ENCODE peak calls at places on chromosomes 3 and 15, in five cellular contexts. One of them, this sample, is unnamed.
A peak's percentile ranks its signal among the peaks of the same experiment; 100 is the strongest.

GRCh38 chr3:71121429-71122167 is 461.9 kb downstream of the FOXP1 start:
- DNase-seq in tibial nerve: no peak
- DNase-seq in IMR-90: no peak
- DNase-seq in uterus: no peak
- DNase-seq in body of pancreas: no peak
- DNase-seq in this sample: no peak

GRCh38 chr3:191412764-191413163 is 48.2 kb upstream of the PYDC2 start:
- DNase-seq in tibial nerve: no peak
- DNase-seq in IMR-90: peak; percentile 97
- DNase-seq in uterus: no peak
- DNase-seq in body of pancreas: no peak
- DNase-seq in this sample: no peak

GRCh38 chr15:38748710-38749109 is 184.1 kb upstream of the RASGRP1 start:
- DNase-seq in uterus: no peak
- DNase-seq in IMR-90: no peak
- DNase-seq in body of pancreas: no peak
- DNase-seq in tibial nerve: no peak
- DNase-seq in this sample: no peak

GRCh38 chr3:53731934-53732624 is 114.1 kb downstream of the CHDH start:
- DNase-seq in tibial nerve: no peak
- DNase-seq in body of pancreas: no peak
- DNase-seq in uterus: no peak
- DNase-seq in IMR-90: no peak
- DNase-seq in this sample: no peak

GRCh38 chr3:102745881-102746280 is 311.1 kb downstream of the ZPLD1 start:
- DNase-seq in IMR-90: no peak
- DNase-seq in tibial nerve: no peak
- DNase-seq in uterus: no peak
- DNase-seq in body of pancreas: no peak
- DNase-seq in this sample: no peak

GRCh38 chr3:60399861-60400845 is 851.1 kb downstream of the FHIT start:
- DNase-seq in uterus: no peak
- DNase-seq in tibial nerve: no peak
- DNase-seq in body of pancreas: no peak
- DNase-seq in IMR-90: peak; percentile 3
- DNase-seq in this sample: no peak

GRCh38 chr3:132867956-132868355 is 145.7 kb upstream of the NPHP3 start:
- DNase-seq in body of pancreas: no peak
- DNase-seq in uterus: no peak
- DNase-seq in IMR-90: peak; percentile 11
- DNase-seq in tibial nerve: no peak
- DNase-seq in this sample: no peak

GRCh38 chr3:169400874-169401273 is 262.6 kb downstream of the MECOM start:
- DNase-seq in tibial nerve: no peak
- DNase-seq in body of pancreas: no peak
- DNase-seq in uterus: no peak
- DNase-seq in IMR-90: no peak
- DNase-seq in this sample: no peak

GRCh38 chr3:121531269-121531668 is 14.5 kb downstream of the POLQ start:
- DNase-seq in tibial nerve: no peak
- DNase-seq in IMR-90: no peak
- DNase-seq in uterus: no peak
- DNase-seq in body of pancreas: no peak
- DNase-seq in this sample: no peak

GRCh38 chr15:90367578-90367977 is 15.5 kb downstream of the ZNF774 start:
- DNase-seq in body of pancreas: no peak
- DNase-seq in tibial nerve: no peak
- DNase-seq in uterus: no peak
- DNase-seq in IMR-90: peak; percentile 54
- DNase-seq in this sample: no peak

GRCh38 chr3:31193871-31194270 is 299.4 kb upstream of the GADL1 start:
- DNase-seq in uterus: no peak
- DNase-seq in tibial nerve: no peak
- DNase-seq in IMR-90: peak; percentile 16
- DNase-seq in body of pancreas: no peak
- DNase-seq in this sample: no peak

GRCh38 chr3:31250116-31250813 is 282.5 kb upstream of the STT3B start:
- DNase-seq in body of pancreas: no peak
- DNase-seq in IMR-90: peak; percentile 6
- DNase-seq in uterus: no peak
- DNase-seq in tibial nerve: no peak
- DNase-seq in this sample: no peak

GRCh38 chr3:141939759-141940158 is 63.3 kb downstream of the ATP1B3 start:
- DNase-seq in tibial nerve: no peak
- DNase-seq in IMR-90: no peak
- DNase-seq in uterus: no peak
- DNase-seq in body of pancreas: no peak
- DNase-seq in this sample: no peak

GRCh38 chr15:68399096-68400065 is 32.6 kb downstream of the ITGA11 start:
- DNase-seq in tibial nerve: no peak
- DNase-seq in IMR-90: no peak
- DNase-seq in uterus: no peak
- DNase-seq in body of pancreas: no peak
- DNase-seq in this sample: no peak

GRCh38 chr3:184783309-184783708 is 28.7 kb upstream of the VPS8 start:
- DNase-seq in IMR-90: peak; percentile 38
- DNase-seq in uterus: no peak
- DNase-seq in body of pancreas: no peak
- DNase-seq in tibial nerve: no peak
- DNase-seq in this sample: no peak

GRCh38 chr3:37546876-37547275 is 314.8 kb upstream of the CTDSPL start:
- DNase-seq in tibial nerve: peak; percentile 16
- DNase-seq in uterus: no peak
- DNase-seq in body of pancreas: no peak
- DNase-seq in IMR-90: peak; percentile 19
- DNase-seq in this sample: no peak

GRCh38 chr3:52498134-52499054 is 3.3 kb downstream of the STAB1 start:
- DNase-seq in tibial nerve: peak; percentile 52
- DNase-seq in body of pancreas: no peak
- DNase-seq in uterus: peak; percentile 65
- DNase-seq in IMR-90: peak; percentile 53
- DNase-seq in this sample: no peak

GRCh38 chr15:73965094-73965729 is 26.9 kb downstream of the STOML1 start:
- DNase-seq in tibial nerve: no peak
- DNase-seq in uterus: no peak
- DNase-seq in IMR-90: no peak
- DNase-seq in body of pancreas: no peak
- DNase-seq in this sample: no peak

GRCh38 chr3:100289339-100289738 is 28.5 kb downstream of the TBC1D23 start:
- DNase-seq in body of pancreas: no peak
- DNase-seq in tibial nerve: no peak
- DNase-seq in IMR-90: peak; percentile 37
- DNase-seq in uterus: no peak
- DNase-seq in this sample: no peak

GRCh38 chr3:126024049-126024854 is 55.3 kb downstream of the ROPN1B start:
- DNase-seq in tibial nerve: no peak
- DNase-seq in IMR-90: no peak
- DNase-seq in uterus: no peak
- DNase-seq in body of pancreas: no peak
- DNase-seq in this sample: no peak

GRCh38 chr15:77606142-77607034 is 26.3 kb downstream of the LINGO1 start:
- DNase-seq in uterus: no peak
- DNase-seq in tibial nerve: no peak
- DNase-seq in IMR-90: peak; percentile 13
- DNase-seq in body of pancreas: no peak
- DNase-seq in this sample: no peak

GRCh38 chr3:72595376-72595775 is 252.9 kb downstream of the SHQ1 start:
- DNase-seq in uterus: no peak
- DNase-seq in IMR-90: no peak
- DNase-seq in body of pancreas: no peak
- DNase-seq in tibial nerve: no peak
- DNase-seq in this sample: no peak

GRCh38 chr3:87575538-87575937 is 299.2 kb upstream of the POU1F1 start:
- DNase-seq in uterus: no peak
- DNase-seq in tibial nerve: no peak
- DNase-seq in IMR-90: no peak
- DNase-seq in body of pancreas: no peak
- DNase-seq in this sample: no peak

GRCh38 chr3:143977326-143978262 is 6.0 kb downstream of the DIPK2A start:
- DNase-seq in uterus: no peak
- DNase-seq in IMR-90: peak; percentile 41
- DNase-seq in body of pancreas: no peak
- DNase-seq in tibial nerve: no peak
- DNase-seq in this sample: no peak

GRCh38 chr3:109382573-109382972 is 45.2 kb upstream of the DPPA4 start:
- DNase-seq in IMR-90: no peak
- DNase-seq in tibial nerve: no peak
- DNase-seq in uterus: no peak
- DNase-seq in body of pancreas: no peak
- DNase-seq in this sample: no peak

GRCh38 chr3:172307143-172307560 is 141.1 kb downstream of the GHSR start:
- DNase-seq in uterus: no peak
- DNase-seq in body of pancreas: no peak
- DNase-seq in tibial nerve: no peak
- DNase-seq in IMR-90: peak; percentile 70
- DNase-seq in this sample: no peak

GRCh38 chr3:50249459-50249858 is 13.5 kb downstream of the GNAI2 start:
- DNase-seq in body of pancreas: no peak
- DNase-seq in IMR-90: no peak
- DNase-seq in uterus: no peak
- DNase-seq in tibial nerve: no peak
- DNase-seq in this sample: no peak

GRCh38 chr3:140927711-140928110 is 13.9 kb upstream of the SLC25A36 start:
- DNase-seq in tibial nerve: no peak
- DNase-seq in IMR-90: no peak
- DNase-seq in body of pancreas: no peak
- DNase-seq in uterus: no peak
- DNase-seq in this sample: no peak

DNA sequence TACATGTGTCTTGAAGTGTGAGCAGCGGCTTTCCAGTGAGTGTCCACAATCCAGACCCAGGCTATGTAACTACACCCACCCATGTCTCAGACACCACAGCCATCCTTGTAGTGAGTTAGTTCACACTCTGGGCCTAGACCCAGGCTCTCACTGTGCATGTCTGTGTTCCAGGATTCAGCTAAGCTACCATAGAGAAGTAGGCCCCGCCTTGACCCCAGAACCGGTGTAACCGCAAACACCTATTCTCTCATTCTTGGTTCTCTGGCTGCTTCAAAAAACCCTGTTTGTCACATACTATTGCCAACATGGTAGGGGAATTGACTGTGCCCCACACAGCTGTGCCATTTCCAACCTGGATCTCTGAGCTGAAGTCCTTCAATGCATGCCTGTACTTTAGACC is 560.6 kb downstream of the RSL24D1 start:
- DNase-seq in IMR-90: no peak
- DNase-seq in uterus: no peak
- DNase-seq in body of pancreas: no peak
- DNase-seq in tibial nerve: no peak
- DNase-seq in this sample: no peak
- TF ChIP-seq POLR2A in IMR-90: no peak
- TF ChIP-seq POLR2A in uterus: no peak
- TF ChIP-seq POLR2A in body of pancreas: no peak
- TF ChIP-seq POLR2A in tibial nerve: no peak
- TF ChIP-seq POLR2A in this sample: no peak

GRCh38 chr15:26134152-26134551 is 271.0 kb upstream of the ATP10A start:
- DNase-seq in body of pancreas: no peak
- DNase-seq in uterus: no peak
- DNase-seq in IMR-90: no peak
- DNase-seq in tibial nerve: no peak
- DNase-seq in this sample: no peak
- TF ChIP-seq POLR2A in body of pancreas: no peak
- TF ChIP-seq POLR2A in uterus: no peak
- TF ChIP-seq POLR2A in IMR-90: no peak
- TF ChIP-seq POLR2A in tibial nerve: no peak
- TF ChIP-seq POLR2A in this sample: no peak

GRCh38 chr15:40379853-40380252 is 2.7 kb upstream of the KNSTRN start:
- DNase-seq in uterus: no peak
- DNase-seq in tibial nerve: peak; percentile 68
- DNase-seq in body of pancreas: peak; percentile 29
- DNase-seq in IMR-90: peak; percentile 99
- DNase-seq in this sample: no peak

GRCh38 chr15:40381818-40382529 is 547 bp upstream of the KNSTRN start:
- DNase-seq in IMR-90: no peak
- DNase-seq in tibial nerve: no peak
- DNase-seq in body of pancreas: no peak
- DNase-seq in uterus: no peak
- DNase-seq in this sample: no peak

GRCh38 chr15:40380636-40381035 is 1.9 kb upstream of the KNSTRN start:
- DNase-seq in uterus: no peak
- DNase-seq in IMR-90: no peak
- DNase-seq in tibial nerve: no peak
- DNase-seq in body of pancreas: no peak
- DNase-seq in this sample: no peak

GRCh38 chr15:40379374-40379773 is 3.1 kb upstream of the KNSTRN start:
- DNase-seq in IMR-90: no peak
- DNase-seq in tibial nerve: no peak
- DNase-seq in body of pancreas: no peak
- DNase-seq in uterus: no peak
- DNase-seq in this sample: no peak

GRCh38 chr15:40382580-40383456 is at the start of gene KNSTRN:
- DNase-seq in tibial nerve: peak; percentile 88
- DNase-seq in body of pancreas: peak; percentile 94
- DNase-seq in IMR-90: peak; percentile 93
- DNase-seq in uterus: peak; percentile 90
- DNase-seq in this sample: peak; percentile 87
- TF ChIP-seq POLR2A in tibial nerve: no peak
- TF ChIP-seq POLR2A in body of pancreas: peak; percentile 49
- TF ChIP-seq POLR2A in IMR-90: peak; percentile 62
- TF ChIP-seq POLR2A in uterus: no peak
- TF ChIP-seq POLR2A in this sample: peak; percentile 75

GRCh38 chr3:40299130-40299720 is 10.3 kb upstream of the EIF1B start:
- DNase-seq in IMR-90: no peak
- DNase-seq in body of pancreas: no peak
- DNase-seq in tibial nerve: no peak
- DNase-seq in uterus: no peak
- DNase-seq in this sample: no peak

GRCh38 chr3:40302784-40303183 is 6.7 kb upstream of the EIF1B start:
- DNase-seq in IMR-90: peak; percentile 16
- DNase-seq in body of pancreas: no peak
- DNase-seq in tibial nerve: no peak
- DNase-seq in uterus: no peak
- DNase-seq in this sample: no peak

GRCh38 chr3:40298075-40298474 is 11.4 kb upstream of the EIF1B start:
- DNase-seq in tibial nerve: no peak
- DNase-seq in uterus: no peak
- DNase-seq in body of pancreas: no peak
- DNase-seq in IMR-90: no peak
- DNase-seq in this sample: no peak

GRCh38 chr3:40304352-40304751 is 5.2 kb upstream of the EIF1B start:
- DNase-seq in uterus: no peak
- DNase-seq in IMR-90: no peak
- DNase-seq in tibial nerve: no peak
- DNase-seq in body of pancreas: no peak
- DNase-seq in this sample: no peak

GRCh38 chr3:40299721-40300335 is 9.7 kb upstream of the EIF1B start:
- DNase-seq in tibial nerve: no peak
- DNase-seq in IMR-90: peak; percentile 83
- DNase-seq in body of pancreas: no peak
- DNase-seq in uterus: no peak
- DNase-seq in this sample: no peak
- TF ChIP-seq POLR2A in tibial nerve: no peak
- TF ChIP-seq POLR2A in IMR-90: no peak
- TF ChIP-seq POLR2A in body of pancreas: no peak
- TF ChIP-seq POLR2A in uterus: no peak
- TF ChIP-seq POLR2A in this sample: no peak

GRCh38 chr3:4395448-4395847 is 71.6 kb downstream of the SUMF1 start:
- DNase-seq in IMR-90: peak; percentile 19
- DNase-seq in body of pancreas: no peak
- DNase-seq in uterus: no peak
- DNase-seq in tibial nerve: no peak
- DNase-seq in this sample: no peak
- TF ChIP-seq POLR2A in IMR-90: no peak
- TF ChIP-seq POLR2A in body of pancreas: no peak
- TF ChIP-seq POLR2A in uterus: no peak
- TF ChIP-seq POLR2A in tibial nerve: no peak
- TF ChIP-seq POLR2A in this sample: no peak